ENCODE peak calls at places on chromosome 16, in ten cellular contexts. G is neural crest cell; P is CD8-positive, alpha-beta T cell; C is transverse colon; T is HFFc6; H is sigmoid colon; M is neural progenitor cell; Q is BJ; Z is GM10248; E is foreskin keratinocyte. J is an unnamed sample.

GRCh38 chr16:82699711-82700495 is 73.1 kb downstream of the CDH13 start:
- DNase-seq in G (no peak), P (no peak), C (no peak), T (peak; percentile 78), H (no peak), M (no peak), Q (peak; percentile 76), Z (no peak), E (no peak), J (no peak)

GRCh38 chr16:29974291-29975133 is 844 bp downstream of the TAOK2 start:
- DNase-seq in G (no peak), P (peak; percentile 51), C (peak; percentile 35), T (no peak), H (no peak), M (peak; percentile 36), Q (no peak), Z (peak; percentile 41), E (no peak), J (peak; percentile 24)

GRCh38 chr16:24524855-24525652 is 14.3 kb upstream of the RBBP6 start:
- DNase-seq in G (no peak), P (no peak), C (no peak), T (no peak), H (no peak), M (no peak), Q (no peak), Z (no peak), E (no peak), J (no peak)

GRCh38 chr16:31225193-31225592 is 8.3 kb upstream of the PYDC1 start:
- DNase-seq in G (no peak), P (no peak), C (no peak), T (no peak), H (no peak), M (no peak), Q (no peak), Z (peak; percentile 10), E (no peak), J (no peak)

GRCh38 chr16:78768723-78769122 is 669.3 kb downstream of the WWOX start:
- DNase-seq in G (no peak), P (no peak), C (no peak), T (no peak), H (no peak), M (peak; percentile 45), Q (no peak), Z (no peak), E (no peak), J (no peak)

GRCh38 chr16:29916979-29917378 is 9.0 kb downstream of the KCTD13 start:
- DNase-seq in G (no peak), P (no peak), C (no peak), T (no peak), H (no peak), M (no peak), Q (no peak), Z (no peak), E (no peak), J (no peak)

GRCh38 chr16:30767767-30768465 is 5.8 kb downstream of the RNF40 start:
- DNase-seq in G (no peak), P (peak; percentile 67), C (no peak), T (no peak), H (no peak), M (no peak), Q (no peak), Z (no peak), E (no peak), J (no peak)

GRCh38 chr16:67842509-67843342 is 606 bp downstream of the THAP11 start:
- DNase-seq in G (peak; percentile 49), P (peak; percentile 76), C (peak; percentile 60), T (peak; percentile 30), H (peak; percentile 82), M (peak; percentile 83), Q (no peak), Z (peak; percentile 50), E (no peak), J (no peak)

GRCh38 chr16:11675561-11676511 is 7.6 kb downstream of the SNN start:
- DNase-seq in G (no peak), P (peak; percentile 39), C (peak; percentile 69), T (no peak), H (peak; percentile 62), M (no peak), Q (no peak), Z (no peak), E (no peak), J (no peak)

GRCh38 chr16:83095926-83096692 is 469.3 kb downstream of the CDH13 start:
- DNase-seq in G (no peak), P (no peak), C (no peak), T (peak; percentile 2), H (no peak), M (no peak), Q (peak; percentile 4), Z (no peak), E (peak; percentile 81), J (no peak)

GRCh38 chr16:69003500-69003899 is 102.0 kb upstream of the HAS3 start:
- DNase-seq in G (no peak), P (no peak), C (no peak), T (no peak), H (no peak), M (peak; percentile 35), Q (no peak), Z (no peak), E (no peak), J (no peak)

DNA sequence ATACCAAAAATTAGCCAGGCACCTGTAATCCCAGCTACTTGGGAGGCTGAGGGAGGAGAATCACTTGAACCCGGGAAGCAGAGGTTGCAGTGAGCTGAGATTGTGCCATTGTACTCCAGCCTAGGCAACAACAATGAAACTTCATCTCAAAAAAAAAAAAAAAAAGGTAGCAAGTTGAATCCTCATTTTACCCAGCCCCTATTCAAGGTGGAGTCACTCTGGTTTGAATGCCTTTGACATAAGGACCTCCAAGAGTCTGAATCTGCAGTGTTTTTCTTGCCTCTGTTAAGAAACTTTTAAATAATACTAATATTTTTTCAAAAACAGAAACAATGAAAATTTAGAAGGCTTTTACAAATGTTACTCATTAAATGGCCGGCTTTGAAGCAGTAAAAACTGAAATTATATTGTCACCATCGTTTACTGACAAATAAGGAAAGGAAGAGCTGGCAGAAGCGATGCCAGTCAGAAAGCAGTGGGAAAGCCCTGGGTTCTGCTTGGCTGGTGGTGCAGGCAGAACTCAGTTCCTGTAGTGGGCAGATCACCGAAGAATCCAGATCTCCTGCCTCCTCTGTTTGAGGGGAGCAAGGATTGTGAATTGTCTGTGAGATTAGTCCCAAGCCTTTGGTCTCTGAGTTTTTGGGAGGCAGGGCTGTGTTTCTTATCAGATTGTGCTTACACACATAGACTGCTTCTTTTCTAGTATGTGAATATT is 99.7 kb upstream of the HAS3 start:
- DNase-seq in G (no peak), P (no peak), C (no peak), T (no peak), H (no peak), M (no peak), Q (no peak), Z (no peak), E (no peak), J (no peak)
- TF ChIP-seq CTCF in G (no peak), P (no peak), C (no peak), T (no peak), H (no peak), M (no peak), Q (no peak), Z (no peak), E (no peak), J (no peak)

DNA sequence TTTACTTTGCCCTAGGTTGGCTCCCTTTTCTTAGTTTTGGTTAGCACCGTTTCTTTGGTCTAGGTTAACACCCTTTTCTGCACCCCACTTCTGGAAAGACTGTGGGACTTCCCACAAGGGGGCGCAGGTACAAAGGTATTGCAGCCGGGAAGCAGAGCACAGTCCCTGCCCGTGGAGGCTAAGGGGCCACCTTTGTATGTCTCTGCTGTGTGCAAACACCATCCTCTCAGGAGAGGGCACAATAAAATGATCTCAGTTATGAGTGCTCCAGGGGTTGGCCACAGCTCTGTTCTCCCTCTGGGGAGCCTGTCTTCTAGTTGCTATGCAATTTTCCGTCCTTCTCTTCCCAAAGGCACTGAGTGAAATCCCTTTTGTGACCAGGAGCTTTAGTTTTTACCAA is 28.4 kb upstream of the TMC5 start:
- DNase-seq in G (peak; percentile 41), P (no peak), C (peak; percentile 84), T (peak; percentile 40), H (no peak), M (peak; percentile 73), Q (no peak), Z (peak; percentile 57), E (no peak), J (no peak)
- TF ChIP-seq CTCF in G (peak; percentile 60), P (no peak), C (peak; percentile 81), T (peak; percentile 80), H (no peak), M (peak; percentile 72), Q (peak; percentile 30), Z (peak; percentile 61), E (peak; percentile 81), J (peak; percentile 64)

DNA sequence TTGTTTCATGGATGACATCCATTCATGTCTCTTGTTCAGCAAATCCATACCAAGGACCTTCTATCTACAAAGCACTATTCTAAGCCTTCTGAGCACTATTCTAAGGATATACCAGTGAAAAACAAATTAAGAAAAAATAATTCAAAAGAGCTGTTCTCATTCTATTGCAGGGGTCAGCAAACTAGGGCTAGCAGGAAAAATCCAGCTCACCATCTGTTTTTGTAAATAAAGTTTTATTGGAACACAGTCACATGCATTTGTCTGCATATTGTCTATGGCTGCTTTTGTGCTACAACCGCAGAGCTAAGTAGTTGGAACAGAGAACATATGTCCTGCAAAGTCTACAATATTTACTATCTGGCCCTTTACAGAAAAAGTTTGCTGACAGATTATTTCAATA is 222.7 kb upstream of the DYNLRB2 start:
- DNase-seq in G (no peak), P (no peak), C (no peak), T (no peak), H (no peak), M (no peak), Q (no peak), Z (no peak), E (no peak), J (no peak)
- TF ChIP-seq CTCF in G (no peak), P (no peak), C (no peak), T (no peak), H (no peak), M (no peak), Q (no peak), Z (no peak), E (no peak), J (no peak)

GRCh38 chr16:56795011-56795410 is 65.1 kb downstream of the NUP93 start:
- DNase-seq in G (no peak), P (no peak), C (no peak), T (no peak), H (no peak), M (no peak), Q (no peak), Z (no peak), E (no peak), J (no peak)

GRCh38 chr16:56797861-56798260 is 67.1 kb upstream of the SLC12A3 start:
- DNase-seq in G (no peak), P (no peak), C (no peak), T (no peak), H (no peak), M (no peak), Q (no peak), Z (no peak), E (no peak), J (no peak)

GRCh38 chr16:56789360-56789759 is 59.4 kb downstream of the NUP93 start:
- DNase-seq in G (no peak), P (peak; percentile 46), C (peak; percentile 31), T (peak; percentile 56), H (no peak), M (no peak), Q (no peak), Z (no peak), E (no peak), J (no peak)

GRCh38 chr16:56792960-56793359 is 63.0 kb downstream of the NUP93 start:
- DNase-seq in G (no peak), P (no peak), C (no peak), T (no peak), H (no peak), M (no peak), Q (no peak), Z (no peak), E (no peak), J (no peak)

GRCh38 chr16:56793504-56793903 is 63.6 kb downstream of the NUP93 start:
- DNase-seq in G (no peak), P (no peak), C (no peak), T (peak; percentile 50), H (no peak), M (no peak), Q (no peak), Z (no peak), E (no peak), J (no peak)
- TF ChIP-seq CTCF in G (peak; percentile 60), P (no peak), C (no peak), T (peak; percentile 80), H (no peak), M (peak; percentile 49), Q (peak; percentile 66), Z (peak; percentile 13), E (peak; percentile 66), J (peak; percentile 44)